ENCODE peak calls at places on chromosomes 11 and 22, in nine cellular contexts. F, V, K, P, I, N, D, M and O are unnamed samples.

GRCh38 chr22:23225724-23226496 is 45.6 kb downstream of the BCR start:
- DNase-seq in F (no peak), D (no peak), P (peak; percentile 89), M (no peak), K (peak; percentile 41), I (no peak), V (peak; percentile 68), N (peak; percentile 58), O (peak; percentile 33)

GRCh38 chr11:10650630-10651029 is 42.9 kb downstream of the IRAG1 start:
- DNase-seq in M (no peak), F (no peak), N (no peak), K (no peak), P (no peak), V (no peak), D (no peak), I (no peak), O (no peak)

GRCh38 chr11:88327061-88327460 is 10.5 kb downstream of the CTSC start:
- DNase-seq in D (no peak), F (no peak), M (no peak), P (no peak), V (no peak), N (no peak), I (no peak), K (no peak), O (no peak)

GRCh38 chr11:10308208-10308954 is 3.5 kb downstream of the ADM start:
- DNase-seq in V (no peak), M (no peak), N (no peak), I (no peak), D (no peak), P (no peak), F (no peak), K (no peak), O (no peak)

GRCh38 chr11:4543561-4543960 is 1.4 kb upstream of the OR52M1 start:
- DNase-seq in P (no peak), D (no peak), M (no peak), N (no peak), K (no peak), V (no peak), I (no peak), F (no peak), O (no peak)

GRCh38 chr11:118996926-118997626 is 862 bp upstream of the CENATAC start:
- DNase-seq in I (peak; percentile 63), P (no peak), K (no peak), N (peak; percentile 37), F (no peak), M (no peak), V (no peak), D (no peak), O (peak; percentile 31)

GRCh38 chr22:38243007-38243775 is 29.6 kb downstream of the TMEM184B start:
- DNase-seq in F (no peak), D (no peak), N (no peak), P (no peak), M (peak; percentile 74), I (no peak), V (no peak), K (peak; percentile 54), O (no peak)

GRCh38 chr11:12239396-12240298 is 129.3 kb downstream of the MICAL2 start:
- DNase-seq in N (no peak), M (no peak), F (no peak), K (no peak), V (peak; percentile 74), P (no peak), I (no peak), D (no peak), O (no peak)

GRCh38 chr11:126917531-126918204 is 82.9 kb downstream of the KIRREL3 start:
- DNase-seq in N (no peak), K (no peak), D (no peak), P (no peak), F (no peak), V (no peak), I (no peak), M (no peak), O (no peak)

GRCh38 chr11:19880088-19880345 is 167.4 kb downstream of the NAV2 start:
- DNase-seq in I (no peak), M (no peak), P (no peak), D (no peak), K (no peak), F (no peak), N (no peak), V (no peak), O (no peak)

GRCh38 chr11:9739108-9739507 is 75.2 kb downstream of the SWAP70 start:
- DNase-seq in M (no peak), F (no peak), V (no peak), D (no peak), K (no peak), N (no peak), I (no peak), P (no peak), O (peak; percentile 57)

GRCh38 chr11:66429983-66430602 is 8.6 kb downstream of the MRPL11 start:
- DNase-seq in D (peak; percentile 76), K (peak; percentile 58), M (no peak), I (peak; percentile 94), F (peak; percentile 94), P (peak; percentile 81), V (peak; percentile 65), N (peak; percentile 58), O (peak; percentile 77)

DNA sequence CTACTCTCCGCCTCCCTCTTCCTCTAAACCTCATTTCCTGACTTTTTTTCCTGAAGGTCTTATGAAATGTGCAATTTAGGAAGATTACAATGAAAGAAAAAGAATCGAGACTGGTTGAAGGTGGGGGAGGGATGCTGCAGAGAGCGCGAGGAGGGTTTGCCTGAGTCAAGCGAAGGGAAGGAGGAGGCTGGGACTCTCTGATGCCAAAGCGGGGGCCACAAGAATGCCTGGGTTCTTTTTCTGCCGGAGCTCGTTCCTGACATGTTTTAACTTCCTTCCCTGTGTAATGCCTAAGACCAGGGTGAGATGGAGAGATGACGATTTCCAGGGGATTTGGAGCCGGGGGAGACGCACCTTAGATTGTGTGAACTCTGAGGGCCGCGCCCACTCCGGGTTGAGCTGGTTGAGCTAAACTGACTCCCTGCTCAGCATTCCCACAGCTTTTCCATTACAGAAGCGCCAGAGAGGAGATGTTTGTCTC is 270.5 kb upstream of the SORL1-AS1 start:
- DNase-seq in P (no peak), K (peak; percentile 30), I (peak; percentile 64), D (no peak), M (no peak), N (no peak), F (peak; percentile 21), V (no peak), O (no peak)
- H3K4me3 ChIP-seq in P (no peak overlapping the region), K (peak overlapping the region; percentile 49), I (peak overlapping the region; percentile 72), D (no peak overlapping the region), M (no peak overlapping the region), N (no peak overlapping the region), F (peak overlapping the region; percentile 9), V (no peak overlapping the region), O (no peak overlapping the region)

GRCh38 chr11:65383778-65384177 is 1.3 kb upstream of the SLC25A45 start:
- DNase-seq in V (no peak), N (no peak), F (no peak), D (no peak), I (no peak), K (no peak), M (no peak), P (no peak), O (no peak)

GRCh38 chr11:65382804-65383368 is 440 bp upstream of the SLC25A45 start:
- DNase-seq in P (peak; percentile 76), I (no peak), D (no peak), K (no peak), V (peak; percentile 87), N (no peak), M (peak; percentile 74), F (peak; percentile 38), O (no peak)

GRCh38 chr11:65381721-65382035 is 768 bp downstream of the SLC25A45 start:
- DNase-seq in V (no peak), D (no peak), K (peak; percentile 68), I (no peak), M (no peak), N (no peak), P (no peak), F (no peak), O (no peak)

GRCh38 chr11:65380460-65381126 is 1.9 kb downstream of the SLC25A45 start:
- DNase-seq in D (no peak), F (no peak), I (peak; percentile 48), M (peak; percentile 63), K (no peak), N (no peak), V (no peak), P (peak; percentile 67), O (no peak)

DNA sequence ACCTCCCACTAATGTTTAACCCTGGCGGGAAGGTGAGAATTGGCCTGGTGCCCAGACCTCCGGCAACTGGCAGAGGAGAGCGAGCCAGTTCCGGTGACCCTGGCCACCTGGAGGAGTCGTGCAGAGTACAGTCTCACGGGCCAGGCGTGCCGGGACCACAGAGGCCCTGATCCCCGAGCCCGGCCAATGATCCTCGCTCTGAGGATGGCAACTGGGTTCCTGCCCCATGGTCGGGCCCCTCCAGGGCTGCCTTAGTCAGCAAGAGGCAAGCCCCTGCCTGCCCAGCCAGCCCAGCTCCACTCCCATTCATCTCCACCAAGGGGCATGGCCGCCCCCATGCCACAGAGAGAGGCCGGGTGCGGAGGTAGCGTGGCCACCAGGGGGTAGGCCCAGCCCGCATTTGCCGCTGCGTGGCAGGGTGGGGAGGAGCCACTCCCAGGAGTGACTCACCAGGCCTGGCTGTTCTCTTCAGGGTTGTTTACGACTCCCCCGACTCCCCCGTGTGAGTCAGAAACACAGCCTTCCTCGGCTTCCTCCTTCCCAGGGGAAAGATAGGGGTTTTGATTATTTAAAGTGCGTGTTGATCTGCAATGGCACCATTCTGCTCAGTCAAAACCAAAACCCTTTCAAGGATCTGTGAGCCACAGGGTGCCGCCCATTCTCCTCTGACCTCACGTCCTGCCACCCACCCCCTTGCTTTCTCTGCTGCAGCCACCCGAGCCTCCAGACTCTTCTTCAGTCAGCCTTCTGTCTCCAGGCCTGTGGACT is at the start of gene SLC25A45:
- DNase-seq in V (peak; percentile 92), K (peak; percentile 93), P (peak; percentile 98), N (peak; percentile 90), I (peak; percentile 70), F (peak; percentile 86), M (peak; percentile 95), D (no peak), O (peak; percentile 91)
- H3K4me1 ChIP-seq in V (no peaks in the 10 kb centered on the region), K (peaks cover 56% of the 10 kb centered on the region), P (peaks cover 75% of the 10 kb centered on the region), N (peaks cover 58% of the 10 kb centered on the region), I (peaks cover 12% of the 10 kb centered on the region), F (peaks cover 40% of the 10 kb centered on the region), M (peaks cover 64% of the 10 kb centered on the region), D (peaks cover 15% of the 10 kb centered on the region), O (peaks cover 65% of the 10 kb centered on the region)

DNA sequence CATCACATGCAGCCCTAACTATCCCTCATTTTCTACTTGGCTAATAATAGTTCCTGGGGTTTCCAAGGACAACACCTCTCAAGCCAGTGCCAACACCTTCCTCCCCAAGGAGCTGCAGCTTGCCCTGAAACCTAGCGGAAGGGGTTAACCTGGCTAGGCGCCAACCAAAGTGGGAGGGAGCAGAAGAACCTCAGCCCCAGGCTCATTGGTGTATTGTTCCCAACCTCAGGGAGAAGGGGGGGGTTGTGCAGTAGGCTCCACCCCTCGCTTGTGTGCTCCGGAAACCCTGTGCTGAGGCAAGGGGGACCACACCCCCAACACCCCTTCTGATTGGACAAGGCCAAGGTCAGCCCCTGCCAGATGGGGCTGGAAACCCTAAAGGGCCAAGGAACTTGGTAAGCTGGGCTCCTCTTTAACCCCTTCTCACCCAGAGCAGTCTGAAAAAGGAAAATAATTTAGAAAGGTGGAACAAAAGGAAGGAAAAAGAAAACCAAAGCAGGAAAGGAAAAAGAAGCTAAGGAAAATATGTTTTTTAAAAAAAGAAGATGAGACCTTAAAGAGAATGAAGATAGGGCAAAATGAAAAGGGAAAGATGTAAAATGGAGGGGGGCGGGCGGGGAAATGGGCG is 2.5 kb downstream of the MTA2 start:
- DNase-seq in P (peak; percentile 98), V (peak; percentile 94), I (peak; percentile 98), N (peak; percentile 99), M (no peak), D (peak; percentile 59), K (peak; percentile 97), F (peak; percentile 97), O (peak; percentile 94)
- H3K36me3 ChIP-seq in P (peaks cover 40% of the 10 kb centered on the region), V (peaks cover 32% of the 10 kb centered on the region), I (peaks cover 31% of the 10 kb centered on the region), N (peaks cover 50% of the 10 kb centered on the region), M (peaks cover 54% of the 10 kb centered on the region), D (peaks cover 43% of the 10 kb centered on the region), K (peaks cover 47% of the 10 kb centered on the region), F (peaks cover 38% of the 10 kb centered on the region), O (peaks cover 49% of the 10 kb centered on the region)

GRCh38 chr22:36022162-36022561 is 6.5 kb downstream of the RBFOX2 start:
- DNase-seq in V (no peak), K (no peak), I (no peak), F (no peak), P (no peak), N (no peak), D (no peak), M (no peak), O (no peak)
- H3K4me3 ChIP-seq in V (no peak overlapping the region), K (no peak overlapping the region), I (no peak overlapping the region), F (no peak overlapping the region), P (no peak overlapping the region), N (no peak overlapping the region), D (no peak overlapping the region), M (no peak overlapping the region), O (no peak overlapping the region)